ENCODE peak calls at places on chromosomes 1 and 21, in four cellular contexts. One of them, this sample, is unnamed.

GRCh38 chr1:2158272-2158671 is 36.3 kb downstream of the FAAP20 start:
- DNase-seq in Peyer's patch: no peak
- DNase-seq in spleen: no peak
- DNase-seq in tibial nerve: no peak
- DNase-seq in this sample: no peak

GRCh38 chr1:30596470-30596869 is 126.9 kb downstream of the MATN1 start:
- DNase-seq in tibial nerve: no peak
- DNase-seq in Peyer's patch: no peak
- DNase-seq in spleen: no peak
- DNase-seq in this sample: no peak

GRCh38 chr1:152013664-152014237 is 20.1 kb upstream of the S100A10 start:
- DNase-seq in Peyer's patch: peak; percentile 57
- DNase-seq in spleen: no peak
- DNase-seq in tibial nerve: no peak
- DNase-seq in this sample: peak; percentile 57

GRCh38 chr1:29810121-29811120 is 574.1 kb downstream of the PTPRU start:
- DNase-seq in tibial nerve: no peak
- DNase-seq in Peyer's patch: no peak
- DNase-seq in spleen: peak; percentile 44
- DNase-seq in this sample: no peak

GRCh38 chr21:33760641-33761103 is 118.4 kb downstream of the ITSN1 start:
- DNase-seq in spleen: no peak
- DNase-seq in Peyer's patch: no peak
- DNase-seq in tibial nerve: no peak
- DNase-seq in this sample: no peak

GRCh38 chr1:30043256-30043655 is 680.1 kb downstream of the MATN1 start:
- DNase-seq in tibial nerve: no peak
- DNase-seq in spleen: no peak
- DNase-seq in Peyer's patch: no peak
- DNase-seq in this sample: no peak

GRCh38 chr1:45381243-45381642 is 41.0 kb upstream of the MUTYH start:
- DNase-seq in spleen: no peak
- DNase-seq in tibial nerve: no peak
- DNase-seq in Peyer's patch: no peak
- DNase-seq in this sample: no peak

GRCh38 chr1:15258828-15259588 is 12.0 kb downstream of the FHAD1 start:
- DNase-seq in spleen: no peak
- DNase-seq in tibial nerve: no peak
- DNase-seq in Peyer's patch: no peak
- DNase-seq in this sample: no peak

GRCh38 chr1:211753649-211754251 is 76.8 kb downstream of the LPGAT1 start:
- DNase-seq in tibial nerve: no peak
- DNase-seq in Peyer's patch: no peak
- DNase-seq in spleen: no peak
- DNase-seq in this sample: no peak

GRCh38 chr21:25735895-25736597 is 1.3 kb downstream of the GABPA start:
- DNase-seq in tibial nerve: no peak
- DNase-seq in Peyer's patch: no peak
- DNase-seq in spleen: no peak
- DNase-seq in this sample: no peak

GRCh38 chr1:153352523-153352922 is 3.9 kb upstream of the PGLYRP4 start:
- DNase-seq in tibial nerve: no peak
- DNase-seq in spleen: peak; percentile 88
- DNase-seq in Peyer's patch: peak; percentile 66
- DNase-seq in this sample: peak; percentile 64

GRCh38 chr1:34929853-34930701 is 627 bp upstream of the DLGAP3 start:
- DNase-seq in spleen: no peak
- DNase-seq in Peyer's patch: no peak
- DNase-seq in tibial nerve: no peak
- DNase-seq in this sample: no peak

GRCh38 chr1:29211086-29212030 is 19.4 kb downstream of the MECR start:
- DNase-seq in Peyer's patch: no peak
- DNase-seq in spleen: no peak
- DNase-seq in tibial nerve: no peak
- DNase-seq in this sample: no peak

GRCh38 chr1:212291505-212292134 is 6.4 kb downstream of the PPP2R5A start:
- DNase-seq in spleen: no peak
- DNase-seq in tibial nerve: no peak
- DNase-seq in Peyer's patch: no peak
- DNase-seq in this sample: no peak

GRCh38 chr1:197437891-197438853 is 170.1 kb downstream of the CRB1 start:
- DNase-seq in tibial nerve: no peak
- DNase-seq in Peyer's patch: no peak
- DNase-seq in spleen: no peak
- DNase-seq in this sample: no peak

GRCh38 chr1:9689971-9690381 is 38.4 kb downstream of the PIK3CD start:
- DNase-seq in Peyer's patch: peak; percentile 59
- DNase-seq in spleen: peak; percentile 85
- DNase-seq in tibial nerve: peak; percentile 24
- DNase-seq in this sample: peak; percentile 60

GRCh38 chr1:57623791-57624538 is 200.1 kb upstream of the DAB1 start:
- DNase-seq in spleen: no peak
- DNase-seq in tibial nerve: no peak
- DNase-seq in Peyer's patch: no peak
- DNase-seq in this sample: no peak

GRCh38 chr1:192702212-192702993 is 66.5 kb downstream of the RGS13 start:
- DNase-seq in spleen: no peak
- DNase-seq in Peyer's patch: no peak
- DNase-seq in tibial nerve: no peak
- DNase-seq in this sample: no peak

GRCh38 chr1:184691719-184692324 is 62.8 kb downstream of the EDEM3 start:
- DNase-seq in tibial nerve: no peak
- DNase-seq in Peyer's patch: no peak
- DNase-seq in spleen: no peak
- DNase-seq in this sample: no peak

GRCh38 chr1:208681878-208682663 is 437.9 kb upstream of the PLXNA2 start:
- DNase-seq in spleen: no peak
- DNase-seq in tibial nerve: no peak
- DNase-seq in Peyer's patch: no peak
- DNase-seq in this sample: no peak

GRCh38 chr1:213374369-213374768 is 323.3 kb downstream of the RPS6KC1 start:
- DNase-seq in tibial nerve: no peak
- DNase-seq in spleen: no peak
- DNase-seq in Peyer's patch: peak; percentile 70
- DNase-seq in this sample: peak; percentile 60

GRCh38 chr21:41643246-41643966 is 123.4 kb downstream of the RIPK4 start:
- DNase-seq in tibial nerve: no peak
- DNase-seq in Peyer's patch: peak; percentile 9
- DNase-seq in spleen: no peak
- DNase-seq in this sample: no peak

GRCh38 chr1:41242645-41243171 is 602 bp upstream of the SCMH1 start:
- DNase-seq in tibial nerve: no peak
- DNase-seq in Peyer's patch: peak; percentile 40
- DNase-seq in spleen: no peak
- DNase-seq in this sample: no peak

GRCh38 chr1:109513110-109513702 is 3.7 kb upstream of the AMIGO1 start:
- DNase-seq in spleen: no peak
- DNase-seq in Peyer's patch: no peak
- DNase-seq in tibial nerve: no peak
- DNase-seq in this sample: no peak

GRCh38 chr1:166307261-166308188 is 140.7 kb upstream of the FAM78B start:
- DNase-seq in tibial nerve: no peak
- DNase-seq in spleen: no peak
- DNase-seq in Peyer's patch: no peak
- DNase-seq in this sample: no peak

GRCh38 chr1:91731815-91732214 is 154.1 kb downstream of the TGFBR3 start:
- DNase-seq in Peyer's patch: no peak
- DNase-seq in tibial nerve: no peak
- DNase-seq in spleen: no peak
- DNase-seq in this sample: peak; percentile 73

GRCh38 chr1:84375965-84376910 is 22.0 kb upstream of the DNASE2B start:
- DNase-seq in spleen: no peak
- DNase-seq in Peyer's patch: no peak
- DNase-seq in tibial nerve: no peak
- DNase-seq in this sample: no peak

GRCh38 chr1:184237588-184237987 is 149.2 kb upstream of the C1orf21 start:
- DNase-seq in spleen: no peak
- DNase-seq in Peyer's patch: no peak
- DNase-seq in tibial nerve: no peak
- DNase-seq in this sample: no peak

GRCh38 chr1:94974224-94974623 is 47.3 kb upstream of the CNN3 start:
- DNase-seq in spleen: no peak
- DNase-seq in tibial nerve: no peak
- DNase-seq in Peyer's patch: no peak
- DNase-seq in this sample: no peak

GRCh38 chr1:94970783-94971182 is 43.9 kb upstream of the CNN3 start:
- DNase-seq in tibial nerve: no peak
- DNase-seq in spleen: no peak
- DNase-seq in Peyer's patch: no peak
- DNase-seq in this sample: no peak

GRCh38 chr1:94974824-94975223 is 47.9 kb upstream of the CNN3 start:
- DNase-seq in tibial nerve: no peak
- DNase-seq in Peyer's patch: no peak
- DNase-seq in spleen: no peak
- DNase-seq in this sample: no peak

GRCh38 chr1:94971491-94971924 is 44.6 kb upstream of the CNN3 start:
- DNase-seq in tibial nerve: no peak
- DNase-seq in spleen: no peak
- DNase-seq in Peyer's patch: no peak
- DNase-seq in this sample: no peak

DNA sequence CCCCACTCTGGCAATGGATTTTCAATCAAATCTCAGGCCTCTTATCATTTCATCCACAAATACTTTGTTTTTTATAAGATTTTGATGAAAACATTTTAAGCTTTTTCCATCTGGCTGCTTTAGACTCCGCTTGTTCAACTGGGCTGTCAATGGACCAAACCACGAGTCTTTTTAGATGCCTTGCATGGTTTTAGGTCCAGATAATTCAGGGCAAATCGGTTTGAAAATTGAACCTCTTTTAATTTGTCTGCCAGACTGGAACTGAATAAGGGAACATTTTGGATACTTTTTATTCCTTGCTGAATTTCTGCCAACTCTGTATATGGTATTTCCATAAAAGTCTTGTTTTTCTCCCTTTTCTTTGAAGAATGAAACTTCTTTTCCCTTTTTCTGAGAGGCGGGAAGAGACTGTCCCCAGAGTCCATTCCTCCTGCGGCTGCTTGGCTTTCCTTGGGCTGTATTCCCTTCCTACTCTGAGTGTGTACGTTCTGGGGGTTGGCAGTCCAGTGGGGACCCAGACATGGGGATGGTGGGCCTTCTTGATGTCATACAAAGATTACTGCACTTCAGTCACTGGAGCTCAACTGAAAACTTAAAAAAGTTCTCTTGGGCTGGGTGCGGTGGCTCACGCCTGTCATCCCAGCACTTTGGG is 46.5 kb upstream of the CNN3 start:
- DNase-seq in spleen: no peak
- DNase-seq in tibial nerve: no peak
- DNase-seq in Peyer's patch: no peak
- DNase-seq in this sample: no peak
- H3K27me3 ChIP-seq in spleen: no peaks in the 10 kb centered on the region
- H3K27me3 ChIP-seq in tibial nerve: no peaks in the 10 kb centered on the region
- H3K27me3 ChIP-seq in Peyer's patch: no peaks in the 10 kb centered on the region
- H3K27me3 ChIP-seq in this sample: no peaks in the 10 kb centered on the region

DNA sequence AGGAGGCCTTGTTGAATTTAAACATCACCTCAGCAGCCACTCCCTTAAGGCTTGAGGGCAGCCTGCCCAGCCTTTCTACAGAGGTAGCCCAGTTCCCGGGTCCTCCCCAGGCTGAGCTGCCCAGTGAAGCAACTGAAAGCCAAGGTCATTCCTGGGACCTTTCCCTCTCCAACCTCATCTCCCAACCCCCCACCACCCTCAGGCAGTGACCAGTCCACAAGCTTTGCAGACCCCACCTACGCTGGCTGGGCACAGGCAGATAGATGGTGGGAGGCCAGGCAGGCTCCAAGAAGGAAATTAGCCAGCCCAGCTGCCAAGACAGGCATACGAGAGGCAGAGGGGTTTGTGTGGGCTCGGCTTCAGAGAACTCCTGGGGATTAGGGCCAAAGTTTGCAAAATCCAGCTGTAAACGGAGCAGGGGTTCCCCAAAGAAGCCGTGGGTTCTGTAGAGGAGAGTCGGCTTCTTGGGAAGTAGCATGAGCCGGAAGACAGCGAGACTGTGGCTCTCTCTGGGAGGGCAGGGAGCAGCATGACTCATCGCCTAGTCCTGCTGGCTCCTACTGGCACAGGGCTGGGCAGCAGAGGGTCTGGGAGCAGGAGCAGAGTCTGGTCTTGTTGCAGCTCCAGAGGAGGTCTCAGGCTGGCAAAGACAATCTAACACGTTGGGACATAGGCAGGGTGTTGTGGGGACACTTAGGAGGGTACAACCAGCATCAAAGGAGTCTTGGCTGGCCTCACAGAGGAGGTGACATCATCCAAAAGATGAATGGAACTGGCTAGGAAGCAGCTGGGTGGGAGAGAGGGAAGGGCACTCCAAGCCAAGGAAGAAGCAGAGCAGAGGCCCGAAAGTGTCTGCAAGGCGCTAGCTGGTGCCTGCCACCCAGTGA is 2.8 kb upstream of the ZC3H12A start:
- DNase-seq in Peyer's patch: peak; percentile 84
- DNase-seq in tibial nerve: peak; percentile 51
- DNase-seq in spleen: peak; percentile 82
- DNase-seq in this sample: peak; percentile 67
- TF ChIP-seq POLR2A in Peyer's patch: peak; percentile 16
- TF ChIP-seq POLR2A in tibial nerve: peak; percentile 21
- TF ChIP-seq POLR2A in spleen: no peak
- TF ChIP-seq POLR2A in this sample: no peak

GRCh38 chr1:161484613-161485012 is 20.6 kb upstream of the FCGR2A start:
- DNase-seq in spleen: no peak
- DNase-seq in tibial nerve: no peak
- DNase-seq in Peyer's patch: no peak
- DNase-seq in this sample: no peak
- TF ChIP-seq CTCF in spleen: peak; percentile 15
- TF ChIP-seq CTCF in tibial nerve: peak; percentile 9
- TF ChIP-seq CTCF in Peyer's patch: peak; percentile 37
- TF ChIP-seq CTCF in this sample: no peak

GRCh38 chr1:162011337-162012012 is 12.2 kb downstream of the OLFML2B start:
- DNase-seq in spleen: no peak
- DNase-seq in tibial nerve: no peak
- DNase-seq in Peyer's patch: no peak
- DNase-seq in this sample: no peak
- H3K27me3 ChIP-seq in spleen: no peaks in the 10 kb centered on the region
- H3K27me3 ChIP-seq in tibial nerve: no peaks in the 10 kb centered on the region
- H3K27me3 ChIP-seq in Peyer's patch: no peaks in the 10 kb centered on the region
- H3K27me3 ChIP-seq in this sample: no peaks in the 10 kb centered on the region

DNA sequence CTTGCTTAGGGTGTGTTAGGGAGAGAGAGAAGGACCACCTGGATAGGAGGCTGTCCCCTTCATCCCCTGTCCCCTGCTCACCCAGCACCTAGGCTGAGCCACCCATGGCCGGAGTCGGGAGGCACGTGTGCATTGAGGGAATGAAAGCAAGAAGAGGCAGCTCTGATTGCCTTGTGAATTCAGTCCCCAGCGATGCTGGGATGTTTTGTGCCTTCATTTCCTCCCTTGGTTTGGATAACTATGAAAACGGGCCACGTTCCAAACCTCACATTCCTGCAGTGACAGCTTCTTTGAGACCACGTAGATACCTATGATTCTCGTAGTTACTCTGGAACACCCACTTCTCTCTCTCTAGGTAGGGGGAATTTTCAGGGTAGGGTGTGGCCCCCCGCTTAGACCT is 67.1 kb downstream of the MAN1C1 start:
- DNase-seq in spleen: peak; percentile 36
- DNase-seq in Peyer's patch: no peak
- DNase-seq in tibial nerve: no peak
- DNase-seq in this sample: peak; percentile 77
- TF ChIP-seq POLR2A in spleen: no peak
- TF ChIP-seq POLR2A in Peyer's patch: no peak
- TF ChIP-seq POLR2A in tibial nerve: no peak
- TF ChIP-seq POLR2A in this sample: no peak

GRCh38 chr1:216020743-216021345 is 402.4 kb downstream of the USH2A start:
- DNase-seq in tibial nerve: no peak
- DNase-seq in spleen: no peak
- DNase-seq in Peyer's patch: no peak
- DNase-seq in this sample: no peak
- TF ChIP-seq CTCF in tibial nerve: no peak
- TF ChIP-seq CTCF in spleen: no peak
- TF ChIP-seq CTCF in Peyer's patch: no peak
- TF ChIP-seq CTCF in this sample: no peak